ENCODE peak calls at places on chromosomes 4 and X, in nine cellular contexts. One of them, this sample, is unnamed.

GRCh38 chr4:7379719-7380118 is 55.0 kb downstream of the PSAPL1 start:
- DNase-seq in AG09309: no peak
- DNase-seq in fibroblast of lung: no peak
- DNase-seq in astrocyte of the spinal cord: no peak
- DNase-seq in CD8-positive, alpha-beta T cell: no peak
- DNase-seq in GM06990: no peak
- DNase-seq in HFF-Myc: no peak
- DNase-seq in sigmoid colon: no peak
- DNase-seq in AG10803: no peak
- DNase-seq in this sample: no peak

GRCh38 chrX:71908387-71908786 is 2.3 kb upstream of the NHSL2 start:
- DNase-seq in AG09309: no peak
- DNase-seq in fibroblast of lung: no peak
- DNase-seq in astrocyte of the spinal cord: no peak
- DNase-seq in CD8-positive, alpha-beta T cell: no peak
- DNase-seq in GM06990: no peak
- DNase-seq in HFF-Myc: no peak
- DNase-seq in sigmoid colon: no peak
- DNase-seq in AG10803: no peak
- DNase-seq in this sample: no peak

GRCh38 chr4:43882470-43882869 is 566.1 kb downstream of the KCTD8 start:
- DNase-seq in AG09309: no peak
- DNase-seq in fibroblast of lung: no peak
- DNase-seq in astrocyte of the spinal cord: no peak
- DNase-seq in CD8-positive, alpha-beta T cell: no peak
- DNase-seq in GM06990: no peak
- DNase-seq in HFF-Myc: no peak
- DNase-seq in sigmoid colon: no peak
- DNase-seq in AG10803: no peak
- DNase-seq in this sample: no peak

GRCh38 chr4:152640058-152640921 is 39.5 kb downstream of the TMEM154 start:
- DNase-seq in AG09309: no peak
- DNase-seq in fibroblast of lung: no peak
- DNase-seq in astrocyte of the spinal cord: peak; percentile 43
- DNase-seq in CD8-positive, alpha-beta T cell: no peak
- DNase-seq in GM06990: no peak
- DNase-seq in HFF-Myc: no peak
- DNase-seq in sigmoid colon: no peak
- DNase-seq in AG10803: peak; percentile 19
- DNase-seq in this sample: no peak

GRCh38 chrX:41145920-41146608 is 60.8 kb downstream of the USP9X start:
- DNase-seq in AG09309: peak; percentile 81
- DNase-seq in fibroblast of lung: peak; percentile 92
- DNase-seq in astrocyte of the spinal cord: peak; percentile 90
- DNase-seq in CD8-positive, alpha-beta T cell: no peak
- DNase-seq in GM06990: no peak
- DNase-seq in HFF-Myc: peak; percentile 52
- DNase-seq in sigmoid colon: no peak
- DNase-seq in AG10803: peak; percentile 88
- DNase-seq in this sample: no peak

GRCh38 chr4:26131053-26131452 is 189.8 kb upstream of the RBPJ start:
- DNase-seq in AG09309: no peak
- DNase-seq in fibroblast of lung: no peak
- DNase-seq in astrocyte of the spinal cord: no peak
- DNase-seq in CD8-positive, alpha-beta T cell: no peak
- DNase-seq in GM06990: no peak
- DNase-seq in HFF-Myc: no peak
- DNase-seq in sigmoid colon: no peak
- DNase-seq in AG10803: no peak
- DNase-seq in this sample: no peak

GRCh38 chrX:71111141-71111843 is at the start of gene IL2RG:
- DNase-seq in AG09309: no peak
- DNase-seq in fibroblast of lung: no peak
- DNase-seq in astrocyte of the spinal cord: no peak
- DNase-seq in CD8-positive, alpha-beta T cell: peak; percentile 65
- DNase-seq in GM06990: peak; percentile 75
- DNase-seq in HFF-Myc: no peak
- DNase-seq in sigmoid colon: no peak
- DNase-seq in AG10803: no peak
- DNase-seq in this sample: peak; percentile 37

GRCh38 chrX:7889680-7890079 is 37.5 kb downstream of the PNPLA4 start:
- DNase-seq in AG09309: peak; percentile 8
- DNase-seq in fibroblast of lung: peak; percentile 10
- DNase-seq in astrocyte of the spinal cord: peak; percentile 22
- DNase-seq in CD8-positive, alpha-beta T cell: no peak
- DNase-seq in GM06990: no peak
- DNase-seq in HFF-Myc: no peak
- DNase-seq in sigmoid colon: no peak
- DNase-seq in AG10803: peak; percentile 8
- DNase-seq in this sample: no peak

GRCh38 chrX:85052636-85053343 is 49.1 kb downstream of the APOOL start:
- DNase-seq in AG09309: peak; percentile 41
- DNase-seq in fibroblast of lung: peak; percentile 85
- DNase-seq in astrocyte of the spinal cord: peak; percentile 83
- DNase-seq in CD8-positive, alpha-beta T cell: no peak
- DNase-seq in GM06990: no peak
- DNase-seq in HFF-Myc: peak; percentile 6
- DNase-seq in sigmoid colon: no peak
- DNase-seq in AG10803: peak; percentile 78
- DNase-seq in this sample: no peak

GRCh38 chr4:113881256-113881655 is 98.2 kb downstream of the ARSJ start:
- DNase-seq in AG09309: no peak
- DNase-seq in fibroblast of lung: peak; percentile 56
- DNase-seq in astrocyte of the spinal cord: peak; percentile 33
- DNase-seq in CD8-positive, alpha-beta T cell: no peak
- DNase-seq in GM06990: no peak
- DNase-seq in HFF-Myc: no peak
- DNase-seq in sigmoid colon: no peak
- DNase-seq in AG10803: peak; percentile 18
- DNase-seq in this sample: no peak

GRCh38 chrX:153818571-153819397 is 11.6 kb downstream of the PDZD4 start:
- DNase-seq in AG09309: no peak
- DNase-seq in fibroblast of lung: no peak
- DNase-seq in astrocyte of the spinal cord: no peak
- DNase-seq in CD8-positive, alpha-beta T cell: peak; percentile 14
- DNase-seq in GM06990: no peak
- DNase-seq in HFF-Myc: no peak
- DNase-seq in sigmoid colon: no peak
- DNase-seq in AG10803: no peak
- DNase-seq in this sample: peak; percentile 47

GRCh38 chrX:152915541-152916241 is 17.8 kb downstream of the ZNF185 start:
- DNase-seq in AG09309: no peak
- DNase-seq in fibroblast of lung: peak; percentile 64
- DNase-seq in astrocyte of the spinal cord: peak; percentile 76
- DNase-seq in CD8-positive, alpha-beta T cell: no peak
- DNase-seq in GM06990: no peak
- DNase-seq in HFF-Myc: no peak
- DNase-seq in sigmoid colon: no peak
- DNase-seq in AG10803: no peak
- DNase-seq in this sample: peak; percentile 24

GRCh38 chrX:641671-642435 is 11.3 kb downstream of the SHOX start:
- DNase-seq in AG09309: no peak
- DNase-seq in fibroblast of lung: no peak
- DNase-seq in astrocyte of the spinal cord: no peak
- DNase-seq in CD8-positive, alpha-beta T cell: no peak
- DNase-seq in GM06990: no peak
- DNase-seq in HFF-Myc: no peak
- DNase-seq in sigmoid colon: peak; percentile 35
- DNase-seq in AG10803: no peak
- DNase-seq in this sample: no peak

GRCh38 chr4:40055379-40055872 is 1.2 kb upstream of the N4BP2 start:
- DNase-seq in AG09309: no peak
- DNase-seq in fibroblast of lung: no peak
- DNase-seq in astrocyte of the spinal cord: peak; percentile 76
- DNase-seq in CD8-positive, alpha-beta T cell: no peak
- DNase-seq in GM06990: no peak
- DNase-seq in HFF-Myc: no peak
- DNase-seq in sigmoid colon: no peak
- DNase-seq in AG10803: peak; percentile 56
- DNase-seq in this sample: no peak

GRCh38 chr4:40057540-40058091 is 966 bp downstream of the N4BP2 start:
- DNase-seq in AG09309: peak; percentile 89
- DNase-seq in fibroblast of lung: peak; percentile 97
- DNase-seq in astrocyte of the spinal cord: peak; percentile 97
- DNase-seq in CD8-positive, alpha-beta T cell: peak; percentile 60
- DNase-seq in GM06990: peak; percentile 66
- DNase-seq in HFF-Myc: peak; percentile 89
- DNase-seq in sigmoid colon: peak; percentile 92
- DNase-seq in AG10803: peak; percentile 95
- DNase-seq in this sample: peak; percentile 19

GRCh38 chr4:40055873-40056721 is 553 bp upstream of the N4BP2 start:
- DNase-seq in AG09309: peak; percentile 64
- DNase-seq in fibroblast of lung: peak; percentile 93
- DNase-seq in astrocyte of the spinal cord: peak; percentile 93
- DNase-seq in CD8-positive, alpha-beta T cell: peak; percentile 47
- DNase-seq in GM06990: peak; percentile 80
- DNase-seq in HFF-Myc: peak; percentile 52
- DNase-seq in sigmoid colon: peak; percentile 84
- DNase-seq in AG10803: peak; percentile 90
- DNase-seq in this sample: peak; percentile 59

GRCh38 chr4:40058121-40058520 is 1.5 kb downstream of the N4BP2 start:
- DNase-seq in AG09309: no peak
- DNase-seq in fibroblast of lung: no peak
- DNase-seq in astrocyte of the spinal cord: no peak
- DNase-seq in CD8-positive, alpha-beta T cell: no peak
- DNase-seq in GM06990: no peak
- DNase-seq in HFF-Myc: no peak
- DNase-seq in sigmoid colon: no peak
- DNase-seq in AG10803: no peak
- DNase-seq in this sample: no peak

DNA sequence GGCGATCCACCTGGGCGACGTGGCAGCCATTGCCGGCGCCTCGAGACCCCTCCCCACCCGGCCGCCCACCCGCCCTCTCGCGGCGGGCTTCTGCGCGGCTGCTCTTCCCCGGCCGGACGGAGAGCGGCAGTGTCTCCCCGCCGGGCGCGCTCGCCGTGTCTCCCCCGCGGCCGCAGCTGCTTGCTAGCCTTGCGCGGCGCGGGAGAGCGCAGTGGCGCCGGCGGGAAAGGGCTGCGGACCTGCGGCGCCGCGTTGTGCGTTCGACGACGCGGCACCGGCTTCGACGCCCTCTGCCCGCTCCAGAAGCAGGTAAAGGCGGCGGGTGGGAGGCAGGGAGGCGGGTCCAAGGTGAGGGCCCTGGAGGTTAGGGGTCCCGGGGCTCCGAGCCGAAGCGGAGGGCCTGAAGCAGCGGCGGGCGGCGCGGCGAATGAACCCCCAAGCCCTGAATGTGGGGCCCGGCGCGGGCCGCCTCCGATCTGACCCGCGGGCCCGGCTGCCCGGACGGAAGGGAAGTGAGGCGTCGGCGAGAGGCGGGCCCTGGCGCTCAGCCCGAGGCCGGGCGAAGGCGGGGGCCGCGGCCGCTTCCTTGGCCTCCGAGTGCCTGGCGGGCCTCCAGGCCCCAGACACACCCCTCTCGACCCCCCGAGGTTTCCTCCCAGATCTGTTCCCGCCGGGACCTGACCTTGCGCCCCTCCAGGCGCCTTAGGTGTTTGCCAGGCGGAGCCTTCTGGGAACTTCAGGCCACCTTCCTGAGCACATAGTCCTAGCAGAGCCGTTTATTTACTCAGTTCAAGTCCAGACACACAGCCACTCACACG is at the start of gene N4BP2:
- DNase-seq in AG09309: no peak
- DNase-seq in fibroblast of lung: peak; percentile 76
- DNase-seq in astrocyte of the spinal cord: peak; percentile 89
- DNase-seq in CD8-positive, alpha-beta T cell: peak; percentile 67
- DNase-seq in GM06990: peak; percentile 88
- DNase-seq in HFF-Myc: peak; percentile 52
- DNase-seq in sigmoid colon: peak; percentile 89
- DNase-seq in AG10803: peak; percentile 76
- DNase-seq in this sample: peak; percentile 75
- TF ChIP-seq CTCF in AG09309: peak; percentile 48
- TF ChIP-seq CTCF in fibroblast of lung: peak; percentile 28
- TF ChIP-seq CTCF in astrocyte of the spinal cord: peak; percentile 68
- TF ChIP-seq CTCF in CD8-positive, alpha-beta T cell: peak; percentile 79
- TF ChIP-seq CTCF in GM06990: peak; percentile 52
- TF ChIP-seq CTCF in HFF-Myc: peak; percentile 36
- TF ChIP-seq CTCF in sigmoid colon: peak; percentile 72
- TF ChIP-seq CTCF in AG10803: peak; percentile 43
- TF ChIP-seq CTCF in this sample: no peak

GRCh38 chr4:125316781-125317525 is 2.2 kb downstream of the FAT4 start:
- DNase-seq in AG09309: no peak
- DNase-seq in fibroblast of lung: peak; percentile 54
- DNase-seq in astrocyte of the spinal cord: peak; percentile 46
- DNase-seq in CD8-positive, alpha-beta T cell: no peak
- DNase-seq in GM06990: no peak
- DNase-seq in HFF-Myc: no peak
- DNase-seq in sigmoid colon: peak; percentile 76
- DNase-seq in AG10803: peak; percentile 30
- DNase-seq in this sample: no peak
- TF ChIP-seq CTCF in AG09309: peak; percentile 37
- TF ChIP-seq CTCF in fibroblast of lung: peak; percentile 19
- TF ChIP-seq CTCF in astrocyte of the spinal cord: peak; percentile 46
- TF ChIP-seq CTCF in CD8-positive, alpha-beta T cell: no peak
- TF ChIP-seq CTCF in GM06990: no peak
- TF ChIP-seq CTCF in HFF-Myc: peak; percentile 32
- TF ChIP-seq CTCF in sigmoid colon: no peak
- TF ChIP-seq CTCF in AG10803: no peak
- TF ChIP-seq CTCF in this sample: no peak

DNA sequence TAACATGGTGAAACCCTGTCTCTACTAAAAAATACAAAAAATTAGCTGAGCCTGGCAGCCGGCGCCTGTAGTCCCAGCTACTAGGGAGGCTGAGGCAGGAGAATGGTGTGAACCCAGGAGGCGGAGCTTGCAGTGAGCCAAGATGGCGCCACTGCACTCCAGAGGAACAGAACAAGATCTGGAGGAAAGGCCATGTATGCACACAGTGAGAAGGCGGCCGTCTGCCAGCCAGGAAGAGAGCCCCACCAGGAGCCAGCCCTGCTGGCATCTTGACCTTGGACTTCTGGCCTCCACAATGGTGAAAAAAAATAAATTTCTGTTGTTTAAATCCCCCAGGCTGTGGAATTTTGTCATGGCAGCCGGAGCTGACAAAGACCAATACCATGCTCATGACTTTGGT is 28.2 kb upstream of the MSX1 start:
- DNase-seq in AG09309: no peak
- DNase-seq in fibroblast of lung: no peak
- DNase-seq in astrocyte of the spinal cord: no peak
- DNase-seq in CD8-positive, alpha-beta T cell: no peak
- DNase-seq in GM06990: no peak
- DNase-seq in HFF-Myc: no peak
- DNase-seq in sigmoid colon: no peak
- DNase-seq in AG10803: no peak
- DNase-seq in this sample: no peak
- TF ChIP-seq CTCF in AG09309: no peak
- TF ChIP-seq CTCF in fibroblast of lung: no peak
- TF ChIP-seq CTCF in astrocyte of the spinal cord: no peak
- TF ChIP-seq CTCF in CD8-positive, alpha-beta T cell: no peak
- TF ChIP-seq CTCF in GM06990: no peak
- TF ChIP-seq CTCF in HFF-Myc: no peak
- TF ChIP-seq CTCF in sigmoid colon: no peak
- TF ChIP-seq CTCF in AG10803: no peak
- TF ChIP-seq CTCF in this sample: no peak

DNA sequence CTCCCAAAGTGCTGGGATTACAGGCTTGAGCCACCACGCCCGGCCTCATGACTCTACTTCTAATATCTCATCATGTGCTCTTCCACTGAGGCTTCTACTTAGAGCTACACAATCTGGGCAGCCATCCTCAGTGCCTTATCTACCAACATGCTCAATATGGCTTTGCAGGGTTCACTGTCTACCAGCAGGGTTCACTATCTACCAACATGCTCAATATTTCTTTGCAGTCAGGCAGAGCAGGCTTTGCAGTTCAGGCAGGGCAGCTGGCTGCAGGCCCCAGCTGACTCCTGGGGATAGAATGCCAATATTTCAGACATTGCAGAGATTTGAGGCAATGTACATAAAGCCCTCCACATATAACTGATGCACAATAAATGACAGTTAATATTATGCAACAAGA is 47.5 kb downstream of the PKD2 start:
- DNase-seq in AG09309: no peak
- DNase-seq in fibroblast of lung: peak; percentile 40
- DNase-seq in astrocyte of the spinal cord: peak; percentile 59
- DNase-seq in CD8-positive, alpha-beta T cell: no peak
- DNase-seq in GM06990: no peak
- DNase-seq in HFF-Myc: peak; percentile 20
- DNase-seq in sigmoid colon: no peak
- DNase-seq in AG10803: peak; percentile 33
- DNase-seq in this sample: no peak
- TF ChIP-seq CTCF in AG09309: peak; percentile 60
- TF ChIP-seq CTCF in fibroblast of lung: peak; percentile 64
- TF ChIP-seq CTCF in astrocyte of the spinal cord: peak; percentile 71
- TF ChIP-seq CTCF in CD8-positive, alpha-beta T cell: no peak
- TF ChIP-seq CTCF in GM06990: peak; percentile 24
- TF ChIP-seq CTCF in HFF-Myc: peak; percentile 52
- TF ChIP-seq CTCF in sigmoid colon: no peak
- TF ChIP-seq CTCF in AG10803: peak; percentile 48
- TF ChIP-seq CTCF in this sample: no peak

This sample was measured in activated B cell treated with CpG ODN at 0.5 μM for 24 hours.